ENCODE peak calls at places on chromosomes 1 and 21, in seven cellular contexts. L is activated T-cell treated with anti-CD3 and anti-CD28 coated beads for 1 hour; F is stimulated activated CD4-positive, alpha-beta T cell treated with anti-CD3 and anti-CD28 coated beads, Interleukin-1b, Interleukin-23, amount 100 ng/mL, for 4 hours; U is NCI-H2029; C is T-helper 9 cell; B is stimulated activated naive B cell treated with anti-CD40 and anti-IgM and Interleukin-4, amounts not matched to agents 10 μg/mL and 1 μg/mL and 100 μg/mL, for 72 hours; Y is T follicular helper cell. V is an unnamed sample.

GRCh38 chr21:44898851-44899767 is 21.6 kb downstream of the ITGB2 start:
- DNase-seq in U (no peak), B (no peak), L (no peak), C (no peak), Y (no peak), F (no peak), V (no peak)

GRCh38 chr1:153431002-153431401 is 14.7 kb downstream of the S100A7A start:
- DNase-seq in B (no peak), L (no peak), F (no peak), C (no peak), Y (no peak), U (no peak), V (no peak)

GRCh38 chr1:179091691-179092165 is 9.9 kb downstream of the TOR3A start:
- DNase-seq in Y (no peak), U (no peak), C (no peak), B (no peak), F (no peak), L (no peak), V (no peak)

GRCh38 chr1:175493321-175493998 is 249.9 kb downstream of the TNR start:
- DNase-seq in C (no peak), Y (no peak), F (no peak), L (no peak), U (no peak), B (no peak), V (no peak)

GRCh38 chr1:233543338-233544255 is 70.3 kb upstream of the KCNK1 start:
- DNase-seq in C (no peak), F (no peak), U (peak), Y (no peak), B (no peak), L (no peak), V (no peak)

GRCh38 chr1:159924025-159924790 is 1.1 kb downstream of the TAGLN2 start:
- DNase-seq in L (peak), F (peak), C (peak), Y (peak), B (peak), U (peak), V (peak)

GRCh38 chr1:200263203-200263602 is 146.6 kb downstream of the ZNF281 start:
- DNase-seq in B (no peak), L (no peak), U (no peak), Y (no peak), C (no peak), F (no peak), V (no peak)

GRCh38 chr21:32411366-32412161 is 942 bp upstream of the EVA1C start:
- DNase-seq in B (no peak), L (peak), F (peak), Y (peak), C (peak), U (peak), V (no peak)

GRCh38 chr21:33229776-33230517 is at the start of gene IFNAR2:
- DNase-seq in Y (peak), L (peak), B (peak), U (peak), C (peak), F (peak), V (peak)

GRCh38 chr1:45065083-45065482 is 53.0 kb downstream of the UROD start:
- DNase-seq in B (no peak), U (no peak), C (no peak), L (no peak), F (no peak), Y (no peak), V (no peak)

GRCh38 chr1:208101661-208102431 is 142.3 kb downstream of the PLXNA2 start:
- DNase-seq in F (no peak), C (no peak), U (peak), Y (no peak), L (no peak), B (no peak), V (no peak)

GRCh38 chr1:100252901-100253300 is 3.3 kb upstream of the DBT start:
- DNase-seq in L (no peak), Y (no peak), C (no peak), U (no peak), B (no peak), F (no peak), V (no peak)

GRCh38 chr1:4796999-4797375 is 142.6 kb downstream of the AJAP1 start:
- DNase-seq in U (no peak), L (no peak), Y (no peak), B (no peak), F (no peak), C (no peak), V (no peak)

GRCh38 chr1:162951553-162952315 is 90.8 kb upstream of the CCDC190 start:
- DNase-seq in U (no peak), Y (no peak), C (no peak), B (no peak), F (no peak), L (no peak), V (no peak)

GRCh38 chr1:78101051-78101450 is 55.3 kb downstream of the GIPC2 start:
- DNase-seq in Y (no peak), U (no peak), L (no peak), B (no peak), F (no peak), C (no peak), V (no peak)

GRCh38 chr1:164801246-164801731 is 242.3 kb downstream of the PBX1 start:
- DNase-seq in B (no peak), F (no peak), C (no peak), U (no peak), Y (no peak), L (no peak), V (no peak)

GRCh38 chr1:12501661-12502060 is 116.3 kb downstream of the DHRS3 start:
- DNase-seq in C (no peak), B (no peak), F (no peak), Y (no peak), L (no peak), U (no peak), V (no peak)

GRCh38 chr1:23483327-23484252 is at the start of gene ASAP3:
- DNase-seq in C (peak), U (peak), F (peak), Y (peak), B (peak), L (no peak), V (peak)

GRCh38 chr21:35051287-35051818 is 2.3 kb upstream of the RUNX1 start:
- DNase-seq in Y (peak), B (peak), U (no peak), C (peak), F (peak), L (peak), V (peak)

GRCh38 chr1:6891781-6892579 is 106.7 kb downstream of the CAMTA1 start:
- DNase-seq in L (no peak), F (peak), B (no peak), Y (no peak), U (no peak), C (no peak), V (no peak)

GRCh38 chr1:154288694-154289093 is 16.3 kb downstream of the HAX1 start:
- DNase-seq in U (no peak), Y (no peak), C (no peak), F (no peak), L (no peak), B (no peak), V (no peak)

GRCh38 chr1:198122693-198123092 is 34.1 kb upstream of the NEK7 start:
- DNase-seq in B (no peak), U (no peak), F (no peak), Y (no peak), L (no peak), C (no peak), V (no peak)

V was measured in progenitor cell of endocrine pancreas.